ENCODE peak calls at places on chromosomes 3 and 15, in six cellular contexts. Z is NCI-H510A treated with DMSO at 0.1 percent for 48 hours; M is C1 segment of cervical spinal cord; L is stimulated activated CD4-positive, alpha-beta T cell treated with anti-CD3 and anti-CD28 coated beads, Interleukin-1b, Interleukin-23, amount 100 ng/mL, for 48 hours; O is NCI-H774; Y is NCI-H1105 treated with DMSO at 0.1 percent for 48 hours. E is an unnamed sample.

GRCh38 chr15:57865294-57865693 is 158.8 kb downstream of the POLR2M start:
- DNase-seq in O (no peak), Z (no peak), Y (no peak), L (no peak), M (no peak), E (no peak)

GRCh38 chr3:14482271-14482721 is 57.8 kb downstream of the GRIP2 start:
- DNase-seq in Z (no peak), M (no peak), Y (no peak), L (no peak), O (no peak), E (no peak)

GRCh38 chr3:127851899-127852298 is 29.6 kb upstream of the MGLL start:
- DNase-seq in Z (peak), L (no peak), Y (peak), M (no peak), O (no peak), E (no peak)

GRCh38 chr3:177576754-177577153 is 379.5 kb upstream of the TBL1XR1 start:
- DNase-seq in Z (no peak), O (no peak), M (no peak), Y (no peak), L (no peak), E (no peak)

GRCh38 chr3:182644800-182645433 is 148.4 kb upstream of the ATP11B start:
- DNase-seq in Z (no peak), Y (no peak), M (no peak), O (no peak), L (peak), E (peak)

GRCh38 chr3:170037463-170038433 is at the start of gene GPR160:
- DNase-seq in M (no peak), L (peak), O (peak), Y (peak), Z (peak), E (peak)

GRCh38 chr3:32392530-32393302 is 1.1 kb downstream of the CMTM7 start:
- DNase-seq in Z (no peak), Y (no peak), O (no peak), M (no peak), L (peak), E (peak)

GRCh38 chr15:38610748-38611147 is 46.1 kb upstream of the RASGRP1 start:
- DNase-seq in Y (no peak), O (no peak), Z (peak), L (peak), M (no peak), E (peak)

GRCh38 chr3:115790759-115791158 is 167.4 kb downstream of the GAP43 start:
- DNase-seq in O (no peak), L (peak), Z (no peak), Y (no peak), M (no peak), E (peak)

GRCh38 chr3:65761431-65761830 is 277.3 kb downstream of the MAGI1 start:
- DNase-seq in M (no peak), O (no peak), Z (no peak), L (no peak), Y (no peak), E (no peak)

GRCh38 chr3:191774485-191774884 is 313.5 kb downstream of the PYDC2 start:
- DNase-seq in L (no peak), M (no peak), Y (no peak), Z (no peak), O (no peak), E (no peak)

GRCh38 chr3:13099707-13100106 is 26.5 kb upstream of the IQSEC1 start:
- DNase-seq in O (no peak), L (no peak), Z (no peak), Y (no peak), M (no peak), E (no peak)

GRCh38 chr3:171770689-171771620 is 39.3 kb downstream of the PLD1 start:
- DNase-seq in M (no peak), Z (peak), O (peak), Y (no peak), L (no peak), E (no peak)

GRCh38 chr3:113514265-113514769 is 639 bp downstream of the SPICE1 start:
- DNase-seq in O (no peak), Y (no peak), L (no peak), Z (no peak), M (no peak), E (no peak)

GRCh38 chr3:161163297-161163696 is 57.8 kb upstream of the NMD3 start:
- DNase-seq in L (no peak), M (no peak), O (no peak), Y (no peak), Z (no peak), E (no peak)

GRCh38 chr3:172456404-172456803 is 8.1 kb upstream of the GHSR start:
- DNase-seq in M (no peak), L (no peak), O (no peak), Z (no peak), Y (no peak), E (no peak)

GRCh38 chr3:13335503-13335902 is 84.6 kb downstream of the NUP210 start:
- DNase-seq in L (no peak), Z (no peak), M (no peak), Y (no peak), O (no peak), E (no peak)

GRCh38 chr3:137347817-137348368 is 390.1 kb downstream of the IL20RB start:
- DNase-seq in O (no peak), L (no peak), Y (no peak), Z (no peak), M (no peak), E (no peak)

GRCh38 chr3:42019144-42019952 is 57.4 kb upstream of the ULK4 start:
- DNase-seq in Y (no peak), L (no peak), M (no peak), Z (no peak), O (no peak), E (no peak)

GRCh38 chr3:137709011-137709601 is 55.0 kb upstream of the SOX14 start:
- DNase-seq in Y (no peak), M (no peak), Z (peak), L (no peak), O (peak), E (no peak)

GRCh38 chr3:10195692-10196091 is 31.0 kb downstream of the IRAK2 start:
- DNase-seq in L (no peak), Y (no peak), M (no peak), O (no peak), Z (no peak), E (no peak)

GRCh38 chr3:49638445-49638844 is 35.7 kb upstream of the APEH start:
- DNase-seq in Z (no peak), O (no peak), L (no peak), M (no peak), Y (no peak), E (no peak)

GRCh38 chr15:61069369-61070075 is 159.6 kb downstream of the RORA start:
- DNase-seq in O (no peak), Z (peak), Y (peak), L (no peak), M (no peak), E (no peak)

GRCh38 chr3:138673641-138674040 is 65.1 kb downstream of the FAIM start:
- DNase-seq in Z (no peak), Y (no peak), L (no peak), M (no peak), O (peak), E (no peak)

GRCh38 chr3:130514671-130515070 is 2.3 kb upstream of the COL6A6 start:
- DNase-seq in L (no peak), O (no peak), Y (no peak), Z (no peak), M (no peak), E (no peak)

GRCh38 chr3:32177702-32178198 is 60.7 kb upstream of the CMTM8 start:
- DNase-seq in Z (peak), L (peak), Y (peak), O (peak), M (no peak), E (peak)

GRCh38 chr3:191220908-191221307 is 21.9 kb downstream of the OSTN start:
- DNase-seq in Y (no peak), L (no peak), M (no peak), O (no peak), Z (no peak), E (no peak)

GRCh38 chr15:45670061-45670460 is 35.2 kb downstream of the SQOR start:
- DNase-seq in M (no peak), Y (no peak), Z (no peak), O (no peak), L (no peak), E (no peak)

GRCh38 chr3:106473576-106474506 is 605.0 kb upstream of the CBLB start:
- DNase-seq in O (no peak), Z (no peak), M (no peak), Y (no peak), L (peak), E (peak)

GRCh38 chr3:61663728-61664492 is 102.5 kb downstream of the PTPRG start:
- DNase-seq in O (no peak), Z (no peak), M (no peak), Y (no peak), L (no peak), E (no peak)

GRCh38 chr15:29937956-29938355 is 115.7 kb upstream of the TJP1 start:
- DNase-seq in Y (no peak), O (no peak), M (no peak), L (no peak), Z (no peak), E (no peak)

GRCh38 chr3:15114466-15115358 is 15.8 kb upstream of the RBSN start:
- DNase-seq in Y (no peak), L (no peak), M (no peak), Z (no peak), O (no peak), E (no peak)